ENCODE peak calls at places on chromosomes 5 and 9, in seven cellular contexts. P is progenitor cell of endocrine pancreas, S is tibial artery, L is MCF 10A, I is H9, F is spleen, W is foreskin fibroblast. Y is an unnamed sample.

GRCh38 chr9:134984372-134985240 is 66.9 kb upstream of the FCN1 start:
- DNase-seq in P (no peak), S (no peak), L (no peak), I (no peak), F (peak), W (no peak), Y (no peak)

GRCh38 chr9:86732514-86732913 is 214.8 kb downstream of the GAS1 start:
- DNase-seq in P (no peak), S (peak), L (peak), I (no peak), F (no peak), W (peak), Y (no peak)

GRCh38 chr9:35406183-35406959 is 83.5 kb upstream of the RUSC2 start:
- DNase-seq in P (peak), S (no peak), L (no peak), I (peak), F (no peak), W (no peak), Y (no peak)

GRCh38 chr5:156271569-156271968 is 55.4 kb upstream of the SGCD start:
- DNase-seq in P (no peak), S (no peak), L (no peak), I (no peak), F (no peak), W (no peak), Y (no peak)

GRCh38 chr5:97019435-97020117 is 83.7 kb downstream of the LNPEP start:
- DNase-seq in P (no peak), S (no peak), L (no peak), I (no peak), F (no peak), W (peak), Y (no peak)

GRCh38 chr5:33229216-33229615 is 211.5 kb upstream of the TARS1 start:
- DNase-seq in P (no peak), S (no peak), L (no peak), I (no peak), F (no peak), W (no peak), Y (no peak)

GRCh38 chr9:119811030-119811429 is 441.8 kb upstream of the BRINP1 start:
- DNase-seq in P (no peak), S (no peak), L (peak), I (no peak), F (no peak), W (no peak), Y (no peak)

GRCh38 chr9:32423371-32423770 is 38.9 kb downstream of the ACO1 start:
- DNase-seq in P (no peak), S (no peak), L (peak), I (no peak), F (no peak), W (peak), Y (no peak)

GRCh38 chr9:71704806-71705205 is 63.5 kb downstream of the CEMIP2 start:
- DNase-seq in P (no peak), S (no peak), L (no peak), I (no peak), F (no peak), W (no peak), Y (no peak)

GRCh38 chr5:38408446-38409175 is 147.8 kb downstream of the LIFR start:
- DNase-seq in P (no peak), S (no peak), L (no peak), I (no peak), F (no peak), W (no peak), Y (no peak)

GRCh38 chr9:92790542-92791527 is 26.2 kb upstream of the BICD2 start:
- DNase-seq in P (peak), S (peak), L (peak), I (peak), F (no peak), W (peak), Y (peak)

GRCh38 chr5:152070591-152070990 is 145.9 kb upstream of the GLRA1 start:
- DNase-seq in P (no peak), S (no peak), L (no peak), I (no peak), F (no peak), W (no peak), Y (no peak)

GRCh38 chr5:71778678-71779276 is 59.7 kb downstream of the CARTPT start:
- DNase-seq in P (no peak), S (no peak), L (peak), I (no peak), F (no peak), W (no peak), Y (no peak)

GRCh38 chr5:160649304-160649703 is 202.7 kb downstream of the ATP10B start:
- DNase-seq in P (no peak), S (no peak), L (peak), I (peak), F (no peak), W (no peak), Y (no peak)

GRCh38 chr9:132023409-132024180 is 56.1 kb downstream of the MED27 start:
- DNase-seq in P (no peak), S (no peak), L (no peak), I (no peak), F (no peak), W (no peak), Y (no peak)

GRCh38 chr5:141172381-141173204 is at the start of gene PCDHB7:
- DNase-seq in P (no peak), S (no peak), L (peak), I (no peak), F (no peak), W (peak), Y (peak)

GRCh38 chr9:77092536-77092935 is 73.1 kb downstream of the FOXB2 start:
- DNase-seq in P (no peak), S (no peak), L (peak), I (no peak), F (no peak), W (peak), Y (no peak)

GRCh38 chr5:90334746-90335145 is 74.8 kb downstream of the CETN3 start:
- DNase-seq in P (no peak), S (no peak), L (no peak), I (no peak), F (no peak), W (no peak), Y (no peak)

GRCh38 chr9:36401179-36401740 is 1.2 kb upstream of the RNF38 start:
- DNase-seq in P (no peak), S (peak), L (peak), I (peak), F (no peak), W (peak), Y (no peak)

GRCh38 chr9:71145179-71145578 is 23.8 kb upstream of the TRPM3 start:
- DNase-seq in P (no peak), S (no peak), L (peak), I (no peak), F (no peak), W (no peak), Y (no peak)

GRCh38 chr5:123708074-123708806 is 196.3 kb downstream of the CSNK1G3 start:
- DNase-seq in P (no peak), S (peak), L (peak), I (no peak), F (no peak), W (peak), Y (no peak)

GRCh38 chr5:115944501-115944900 is 17.8 kb upstream of the LVRN start:
- DNase-seq in P (no peak), S (no peak), L (no peak), I (no peak), F (no peak), W (no peak), Y (no peak)

GRCh38 chr5:164119806-164120440 is 614.5 kb downstream of the MAT2B start:
- DNase-seq in P (no peak), S (no peak), L (peak), I (peak), F (no peak), W (no peak), Y (no peak)

GRCh38 chr5:153276151-153276550 is 214.3 kb upstream of the GRIA1 start:
- DNase-seq in P (peak), S (no peak), L (peak), I (peak), F (no peak), W (peak), Y (peak)

GRCh38 chr5:126780165-126780827 is 3.4 kb downstream of the LMNB1 start:
- DNase-seq in P (no peak), S (peak), L (peak), I (peak), F (no peak), W (peak), Y (peak)

GRCh38 chr5:31921852-31922305 is 252.2 kb downstream of the GOLPH3 start:
- DNase-seq in P (no peak), S (no peak), L (peak), I (no peak), F (no peak), W (no peak), Y (no peak)

GRCh38 chr5:1014346-1014745 is 5.7 kb downstream of the NKD2 start:
- DNase-seq in P (no peak), S (no peak), L (no peak), I (no peak), F (no peak), W (no peak), Y (no peak)

GRCh38 chr5:1016036-1016435 is 7.4 kb downstream of the NKD2 start:
- DNase-seq in P (no peak), S (no peak), L (no peak), I (no peak), F (no peak), W (no peak), Y (no peak)

GRCh38 chr5:1013948-1014301 is 5.3 kb downstream of the NKD2 start:
- DNase-seq in P (no peak), S (no peak), L (no peak), I (no peak), F (no peak), W (no peak), Y (no peak)

GRCh38 chr5:1015545-1015944 is 6.9 kb downstream of the NKD2 start:
- DNase-seq in P (no peak), S (no peak), L (no peak), I (no peak), F (no peak), W (no peak), Y (no peak)

DNA sequence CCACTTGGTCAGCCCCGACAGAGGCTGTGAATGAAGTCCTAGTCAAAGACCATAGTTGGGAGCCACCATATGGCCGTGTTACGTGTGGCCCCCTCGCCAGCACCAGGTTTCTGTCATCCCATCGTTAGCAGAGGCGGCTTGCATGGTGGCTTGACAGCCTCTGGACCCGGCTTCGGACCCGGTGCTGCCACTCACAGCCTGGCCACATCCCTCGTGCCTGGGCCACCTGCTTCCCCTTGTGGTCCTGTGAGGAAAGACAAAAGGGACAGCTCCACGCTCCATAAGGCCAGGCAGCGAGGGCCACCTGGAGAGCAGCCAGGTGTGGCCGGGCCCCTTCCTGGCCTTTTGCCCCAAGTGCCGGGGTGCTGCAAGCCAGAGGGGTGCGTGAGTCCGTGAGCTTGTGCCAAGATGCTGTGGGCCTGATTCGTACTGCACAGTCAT is 6.2 kb downstream of the NKD2 start:
- DNase-seq in P (no peak), S (no peak), L (no peak), I (no peak), F (no peak), W (no peak), Y (no peak)
- TF ChIP-seq CTCF in P (no peak), S (no peak), L (no peak), I (no peak), F (no peak), W (no peak), Y (no peak)

DNA sequence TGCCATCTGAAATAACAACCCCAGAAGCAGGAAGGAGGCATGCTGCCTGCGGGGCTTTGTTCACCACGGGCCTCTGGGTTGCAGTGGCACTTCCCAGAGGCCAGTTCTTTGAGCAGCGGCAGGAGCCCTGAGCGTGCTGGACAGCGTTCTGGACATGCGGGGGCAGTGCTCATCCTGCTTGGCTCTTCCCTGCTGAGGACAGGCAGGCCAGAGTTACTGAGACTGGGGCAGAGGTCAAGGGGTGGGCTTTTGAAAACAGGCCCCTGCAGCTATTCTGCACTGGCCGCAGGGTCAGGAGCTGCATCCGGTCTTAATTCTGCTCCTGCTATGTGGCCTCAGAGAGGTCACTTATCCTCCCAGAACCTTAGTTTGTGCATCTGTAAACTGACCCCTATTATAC is 258.6 kb downstream of the FSTL4 start:
- DNase-seq in P (no peak), S (no peak), L (no peak), I (no peak), F (no peak), W (no peak), Y (peak)
- TF ChIP-seq CTCF in P (no peak), S (no peak), L (no peak), I (no peak), F (no peak), W (no peak), Y (no peak)

GRCh38 chr5:139228201-139228796 is 30.1 kb upstream of the SIL1 start:
- DNase-seq in P (no peak), S (no peak), L (no peak), I (no peak), F (peak), W (no peak), Y (no peak)

GRCh38 chr5:139226131-139226530 is 28.0 kb upstream of the SIL1 start:
- DNase-seq in P (no peak), S (no peak), L (no peak), I (no peak), F (no peak), W (no peak), Y (no peak)

GRCh38 chr5:139223481-139223880 is 25.3 kb upstream of the SIL1 start:
- DNase-seq in P (no peak), S (no peak), L (no peak), I (no peak), F (no peak), W (no peak), Y (no peak)

DNA sequence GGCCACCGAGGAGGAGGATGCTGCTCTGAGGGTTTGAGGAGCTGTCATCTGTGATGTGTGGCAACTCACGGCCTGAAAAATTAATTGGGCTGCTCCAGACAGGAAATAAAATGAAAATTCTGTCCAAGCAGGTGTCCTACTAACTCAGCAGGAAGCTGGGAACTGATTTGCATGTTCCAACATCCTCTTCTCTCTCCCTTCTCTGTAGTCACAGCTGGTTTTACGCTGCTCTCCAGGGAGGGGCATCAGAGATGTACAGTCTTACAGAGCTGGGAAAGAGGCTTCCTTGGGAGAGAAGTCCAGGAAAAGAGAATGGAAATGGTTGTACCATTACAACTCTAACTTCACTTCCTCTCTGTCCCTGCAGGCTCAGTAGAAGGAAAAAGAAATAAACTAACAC is 24.2 kb upstream of the SIL1 start:
- DNase-seq in P (no peak), S (no peak), L (no peak), I (no peak), F (peak), W (no peak), Y (no peak)
- TF ChIP-seq CTCF in P (no peak), S (no peak), L (no peak), I (no peak), F (no peak), W (no peak), Y (no peak)

GRCh38 chr9:31124389-31124788 is 1260.1 kb upstream of the ACO1 start:
- DNase-seq in P (no peak), S (no peak), L (no peak), I (no peak), F (no peak), W (no peak), Y (no peak)

GRCh38 chr9:31119882-31120481 is 1264.5 kb upstream of the ACO1 start:
- DNase-seq in P (no peak), S (no peak), L (peak), I (peak), F (no peak), W (no peak), Y (no peak)
- TF ChIP-seq CTCF in P (peak), S (no peak), L (peak), I (peak), F (peak), W (no peak), Y (peak)

Y was measured in neural crest cell.